ENCODE peak calls at places on chromosome 6, in ten cellular contexts. L is iPS-NIHi11; Y is skeletal muscle cell; A is WTC11; B is CD14-positive monocyte; F is activated T-helper 1 cell treated with anti-CD3 and anti-CD28 coated beads, Interleukin-2, amount 50 U/mL, for 16 hours; H is AG20443; R is cardiac septum; E is SJSA1; Q is A172. J is an unnamed sample.

GRCh38 chr6:142568857-142569597 is 267.2 kb downstream of the ADGRG6 start:
- DNase-seq in B (no peak), Y (no peak), E (no peak), L (no peak), A (no peak), F (no peak), Q (peak), H (peak), R (no peak), J (no peak)

GRCh38 chr6:45901777-45902650 is 113.6 kb downstream of the CLIC5 start:
- DNase-seq in F (no peak), L (no peak), A (no peak), R (no peak), B (no peak), E (no peak), H (no peak), Y (no peak), Q (no peak), J (no peak)

GRCh38 chr6:33981421-33981820 is 164.5 kb downstream of the GRM4 start:
- DNase-seq in R (peak), L (no peak), E (no peak), A (no peak), B (peak), H (no peak), F (no peak), Y (no peak), Q (no peak), J (no peak)

GRCh38 chr6:111602481-111603404 is 2.9 kb downstream of the TRAF3IP2 start:
- DNase-seq in F (no peak), L (no peak), Y (peak), E (peak), Q (no peak), A (no peak), B (no peak), R (no peak), H (peak), J (no peak)

GRCh38 chr6:147017153-147017552 is 187.1 kb upstream of the STXBP5 start:
- DNase-seq in B (no peak), E (no peak), R (no peak), A (no peak), Q (no peak), L (no peak), H (no peak), Y (no peak), F (no peak), J (no peak)

GRCh38 chr6:161013697-161014096 is 22.1 kb downstream of the MAP3K4 start:
- DNase-seq in B (no peak), Y (no peak), A (no peak), L (no peak), Q (no peak), R (no peak), H (no peak), E (no peak), F (no peak), J (no peak)

GRCh38 chr6:166422201-166422940 is 39.6 kb upstream of the MPC1 start:
- DNase-seq in L (no peak), Q (no peak), F (no peak), H (no peak), E (no peak), B (no peak), A (no peak), Y (no peak), R (peak), J (no peak)

GRCh38 chr6:150695652-150696051 is 96.0 kb downstream of the PLEKHG1 start:
- DNase-seq in Q (peak), Y (no peak), A (no peak), R (no peak), L (no peak), B (no peak), F (no peak), H (no peak), E (no peak), J (no peak)

GRCh38 chr6:104951677-104952076 is 5.2 kb upstream of the LIN28B start:
- DNase-seq in F (no peak), A (no peak), Q (no peak), Y (no peak), R (no peak), H (no peak), B (no peak), L (no peak), E (no peak), J (no peak)

GRCh38 chr6:108114861-108115597 is 40.5 kb upstream of the OSTM1 start:
- DNase-seq in B (no peak), F (no peak), L (peak), A (peak), E (peak), Y (peak), Q (no peak), R (peak), H (peak), J (no peak)

GRCh38 chr6:112031956-112032355 is 21.9 kb upstream of the CCN6 start:
- DNase-seq in L (no peak), E (no peak), A (no peak), Y (no peak), Q (no peak), H (no peak), R (no peak), B (no peak), F (no peak), J (no peak)

GRCh38 chr6:7439243-7439642 is 49.6 kb downstream of the RIOK1 start:
- DNase-seq in A (no peak), Q (no peak), Y (no peak), L (no peak), E (no peak), B (no peak), R (no peak), F (no peak), H (no peak), J (no peak)

GRCh38 chr6:115882174-115882573 is 178.5 kb downstream of the FRK start:
- DNase-seq in B (no peak), A (no peak), E (no peak), Q (peak), H (no peak), F (no peak), L (no peak), R (no peak), Y (no peak), J (no peak)

GRCh38 chr6:140036176-140036575 is 661.7 kb upstream of the CITED2 start:
- DNase-seq in A (no peak), Y (no peak), L (no peak), Q (no peak), H (no peak), E (no peak), F (no peak), R (no peak), B (no peak), J (no peak)

GRCh38 chr6:3176562-3177355 is 19.4 kb upstream of the TUBB2A start:
- DNase-seq in L (no peak), F (no peak), B (peak), A (no peak), E (peak), R (no peak), Y (peak), Q (peak), H (peak), J (no peak)

GRCh38 chr6:167907837-167908681 is 81.3 kb downstream of the AFDN start:
- DNase-seq in B (no peak), Y (no peak), H (peak), E (no peak), L (peak), R (no peak), Q (peak), F (no peak), A (no peak), J (no peak)

GRCh38 chr6:18154507-18155272 is at the start of gene TPMT:
- DNase-seq in E (peak), L (no peak), R (peak), B (no peak), A (no peak), F (no peak), Y (no peak), Q (no peak), H (no peak), J (no peak)

GRCh38 chr6:97189767-97190166 is 93.2 kb downstream of the MMS22L start:
- DNase-seq in Y (peak), R (no peak), L (no peak), A (no peak), E (no peak), H (peak), B (no peak), Q (peak), F (no peak), J (no peak)

GRCh38 chr6:144581807-144582537 is 296.8 kb downstream of the UTRN start:
- DNase-seq in H (peak), E (no peak), F (no peak), A (peak), Q (peak), R (no peak), Y (no peak), L (peak), B (no peak), J (no peak)

GRCh38 chr6:125781307-125781868 is 9.4 kb upstream of the NCOA7 start:
- DNase-seq in F (peak), H (no peak), B (peak), L (no peak), E (no peak), Y (no peak), A (no peak), Q (no peak), R (no peak), J (no peak)

GRCh38 chr6:138526822-138527235 is 27.5 kb upstream of the NHSL1 start:
- DNase-seq in H (no peak), A (no peak), R (no peak), Q (no peak), E (no peak), B (no peak), F (no peak), Y (no peak), L (no peak), J (no peak)

GRCh38 chr6:125258651-125259353 is 43.0 kb downstream of the HDDC2 start:
- DNase-seq in F (no peak), L (no peak), Y (no peak), E (no peak), A (no peak), R (no peak), H (no peak), Q (no peak), B (no peak), J (no peak)

GRCh38 chr6:162543221-162543620 is 184.3 kb downstream of the PRKN start:
- DNase-seq in F (no peak), B (no peak), H (no peak), Q (no peak), L (peak), R (no peak), A (peak), Y (no peak), E (no peak), J (no peak)

GRCh38 chr6:168276576-168277273 is 42.9 kb downstream of the DACT2 start:
- DNase-seq in E (no peak), F (no peak), Q (no peak), Y (no peak), H (no peak), R (no peak), B (no peak), L (no peak), A (no peak), J (no peak)

GRCh38 chr6:6007311-6008113 is 787 bp upstream of the NRN1 start:
- DNase-seq in Q (peak), H (peak), B (no peak), R (no peak), A (peak), E (peak), F (no peak), L (peak), Y (no peak), J (no peak)

GRCh38 chr6:134768936-134769335 is 181.0 kb downstream of the ALDH8A1 start:
- DNase-seq in F (no peak), Q (no peak), E (no peak), A (no peak), Y (no peak), R (no peak), L (no peak), B (no peak), H (no peak), J (no peak)

GRCh38 chr6:168274046-168274952 is 45.3 kb downstream of the DACT2 start:
- DNase-seq in H (no peak), A (no peak), Y (no peak), E (no peak), F (no peak), L (peak), Q (no peak), R (no peak), B (no peak), J (no peak)

GRCh38 chr6:73811706-73812105 is 115.7 kb downstream of the CD109 start:
- DNase-seq in R (no peak), F (no peak), Q (no peak), A (no peak), L (no peak), Y (no peak), E (no peak), H (no peak), B (no peak), J (no peak)

GRCh38 chr6:88548891-88549505 is 382.9 kb upstream of the CNR1 start:
- DNase-seq in Q (no peak), Y (no peak), A (no peak), L (no peak), F (no peak), B (no peak), E (no peak), H (no peak), R (no peak), J (no peak)

GRCh38 chr6:41697902-41698349 is 37.5 kb downstream of the TFEB start:
- DNase-seq in H (no peak), Q (peak), A (no peak), B (no peak), Y (no peak), F (no peak), R (no peak), L (no peak), E (no peak), J (no peak)

GRCh38 chr6:163485388-163485851 is 70.9 kb downstream of the QKI start:
- DNase-seq in H (no peak), Y (no peak), Q (no peak), L (no peak), E (peak), F (no peak), A (no peak), B (no peak), R (no peak), J (no peak)

GRCh38 chr6:34580707-34581560 is 24.8 kb upstream of the SPDEF start:
- DNase-seq in Q (no peak), E (no peak), B (no peak), A (no peak), H (no peak), R (no peak), Y (no peak), L (no peak), F (no peak), J (no peak)

GRCh38 chr6:31727717-31728671 is 1.1 kb downstream of the DDAH2 start:
- DNase-seq in R (no peak), E (no peak), L (no peak), A (no peak), Y (no peak), Q (no peak), B (peak), H (no peak), F (no peak), J (no peak)

GRCh38 chr6:5763407-5763806 is 243.3 kb downstream of the NRN1 start:
- DNase-seq in E (no peak), F (no peak), H (peak), B (no peak), R (peak), Q (peak), Y (no peak), L (no peak), A (no peak), J (no peak)

GRCh38 chr6:142361345-142361744 is 59.5 kb downstream of the ADGRG6 start:
- DNase-seq in E (no peak), R (no peak), Q (no peak), B (no peak), F (no peak), L (no peak), Y (no peak), H (no peak), A (no peak), J (no peak)

GRCh38 chr6:153129873-153130514 is 1.1 kb downstream of the RGS17 start:
- DNase-seq in L (peak), R (no peak), B (peak), A (peak), Q (no peak), E (peak), F (no peak), Y (no peak), H (peak), J (no peak)

GRCh38 chr6:37965964-37966676 is 146.6 kb downstream of the ZFAND3 start:
- DNase-seq in L (no peak), A (no peak), E (peak), Q (peak), B (no peak), H (peak), F (no peak), Y (no peak), R (no peak), J (no peak)

GRCh38 chr6:38470548-38470947 is 169.2 kb downstream of the BTBD9 start:
- DNase-seq in B (no peak), E (no peak), Q (no peak), F (no peak), L (no peak), Y (no peak), R (no peak), A (no peak), H (no peak), J (no peak)

GRCh38 chr6:149160943-149161342 is 156.6 kb upstream of the TAB2 start:
- DNase-seq in F (no peak), L (no peak), E (no peak), A (no peak), Q (no peak), Y (no peak), B (no peak), R (no peak), H (no peak), J (no peak)

J was measured in effector memory CD4-positive, alpha-beta T cell.